ENCODE peak calls at places on chromosomes 12 and 14, in ten cellular contexts. L is heart left ventricle; N is kidney tubule cell; S is HCT116; U is stimulated activated CD8-positive, alpha-beta memory T cell treated with anti-CD3 and anti-CD28 coated beads, Interleukin-15, amount 100 ng/mL, for 4 hours; M is posterior cingulate gyrus; Z is islet precursor cell; Y is uterus; H is COR-L47; J is WERI-Rb-1. T is an unnamed sample.

GRCh38 chr12:130357729-130358330 is 20.1 kb downstream of the PIWIL1 start:
- DNase-seq in L (no peak), N (no peak), S (no peak), U (no peak), M (no peak), Z (peak), Y (no peak), H (no peak), J (no peak), T (no peak)

GRCh38 chr12:128163096-128163495 is 103.9 kb upstream of the TMEM132C start:
- DNase-seq in L (no peak), N (no peak), S (no peak), U (no peak), M (no peak), Z (peak), Y (no peak), H (no peak), J (no peak), T (no peak)

GRCh38 chr12:110809149-110809548 is 37.6 kb upstream of the CCDC63 start:
- DNase-seq in L (no peak), N (no peak), S (no peak), U (no peak), M (no peak), Z (no peak), Y (no peak), H (no peak), J (no peak), T (no peak)

GRCh38 chr14:66066991-66067788 is 419.0 kb upstream of the CCDC196 start:
- DNase-seq in L (no peak), N (no peak), S (no peak), U (no peak), M (no peak), Z (no peak), Y (no peak), H (no peak), J (no peak), T (no peak)

GRCh38 chr14:35999264-35999663 is 173.1 kb downstream of the BRMS1L start:
- DNase-seq in L (no peak), N (no peak), S (no peak), U (no peak), M (no peak), Z (no peak), Y (no peak), H (no peak), J (no peak), T (no peak)

GRCh38 chr12:110314308-110314707 is 33.3 kb downstream of the ATP2A2 start:
- DNase-seq in L (no peak), N (peak), S (no peak), U (no peak), M (no peak), Z (no peak), Y (no peak), H (no peak), J (no peak), T (no peak)

GRCh38 chr14:51648296-51648695 is 3.4 kb upstream of the FRMD6 start:
- DNase-seq in L (no peak), N (no peak), S (no peak), U (no peak), M (no peak), Z (no peak), Y (no peak), H (no peak), J (no peak), T (no peak)

GRCh38 chr12:106369624-106370346 is 12.2 kb downstream of the POLR3B start:
- DNase-seq in L (no peak), N (peak), S (no peak), U (no peak), M (no peak), Z (no peak), Y (no peak), H (no peak), J (no peak), T (no peak)

GRCh38 chr14:92603309-92604257 is 90.0 kb downstream of the RIN3 start:
- DNase-seq in L (no peak), N (peak), S (no peak), U (no peak), M (peak), Z (no peak), Y (no peak), H (peak), J (no peak), T (no peak)

GRCh38 chr14:68784298-68784910 is 8.5 kb downstream of the ZFP36L1 start:
- DNase-seq in L (no peak), N (peak), S (no peak), U (no peak), M (no peak), Z (no peak), Y (peak), H (no peak), J (no peak), T (peak)

GRCh38 chr12:20800160-20800559 is 10.3 kb upstream of the SLCO1B3 start:
- DNase-seq in L (no peak), N (no peak), S (no peak), U (no peak), M (no peak), Z (no peak), Y (no peak), H (no peak), J (no peak), T (no peak)

GRCh38 chr12:7711133-7711532 is at the start of gene DPPA3:
- DNase-seq in L (no peak), N (no peak), S (no peak), U (no peak), M (no peak), Z (no peak), Y (no peak), H (no peak), J (no peak), T (no peak)

GRCh38 chr14:31774567-31774966 is 213.4 kb downstream of the NUBPL start:
- DNase-seq in L (no peak), N (no peak), S (no peak), U (no peak), M (no peak), Z (no peak), Y (no peak), H (no peak), J (no peak), T (no peak)

GRCh38 chr12:80470403-80470802 is 26.4 kb downstream of the PTPRQ start:
- DNase-seq in L (no peak), N (no peak), S (no peak), U (no peak), M (no peak), Z (no peak), Y (no peak), H (no peak), J (no peak), T (no peak)

GRCh38 chr12:61530456-61530855 is 729.7 kb upstream of the USP15 start:
- DNase-seq in L (no peak), N (peak), S (no peak), U (no peak), M (no peak), Z (no peak), Y (no peak), H (no peak), J (no peak), T (no peak)

GRCh38 chr12:66497000-66497897 is 181.6 kb downstream of the GRIP1 start:
- DNase-seq in L (no peak), N (no peak), S (no peak), U (no peak), M (no peak), Z (no peak), Y (no peak), H (no peak), J (no peak), T (no peak)

GRCh38 chr14:38824691-38825090 is 278.3 kb downstream of the SEC23A start:
- DNase-seq in L (no peak), N (no peak), S (no peak), U (no peak), M (no peak), Z (no peak), Y (no peak), H (no peak), J (no peak), T (no peak)

GRCh38 chr14:34874386-34875030 is 652 bp downstream of the BAZ1A start:
- DNase-seq in L (peak), N (peak), S (no peak), U (peak), M (peak), Z (peak), Y (peak), H (peak), J (peak), T (peak)

T was measured in psoas muscle.